ENCODE peak calls at places on chromosomes 3 and 15, in six cellular contexts. F, P, G, U, S and R are unnamed samples. For H3K9me3, the result is how much of the 10 kb centered on the place peaks cover.

GRCh38 chr3:27737091-27737490 is 15.0 kb upstream of the EOMES start:
- DNase-seq in S (no peak), G (no peak), F (no peak), U (no peak), P (no peak), R (no peak)

GRCh38 chr3:73192036-73192738 is 130.7 kb downstream of the EBLN2 start:
- DNase-seq in U (no peak), F (peak), G (peak), S (no peak), P (no peak), R (no peak)

GRCh38 chr3:58383476-58383875 is 50.2 kb downstream of the PDHB start:
- DNase-seq in U (no peak), G (no peak), P (no peak), S (no peak), F (no peak), R (no peak)

GRCh38 chr3:70911719-70912118 is 599.3 kb upstream of the MDFIC2 start:
- DNase-seq in S (no peak), F (no peak), P (no peak), G (no peak), U (no peak), R (no peak)

GRCh38 chr3:134315286-134316106 is 58.8 kb downstream of the AMOTL2 start:
- DNase-seq in F (no peak), U (no peak), S (no peak), G (peak), P (no peak), R (no peak)

GRCh38 chr3:58095471-58096145 is 87.4 kb downstream of the FLNB start:
- DNase-seq in U (no peak), P (no peak), S (no peak), F (no peak), G (no peak), R (no peak)

GRCh38 chr3:45362161-45362560 is 26.2 kb upstream of the LARS2 start:
- DNase-seq in G (no peak), P (no peak), F (no peak), S (no peak), U (no peak), R (no peak)

GRCh38 chr3:178381971-178382370 is 154.3 kb upstream of the KCNMB2 start:
- DNase-seq in P (no peak), F (no peak), U (no peak), G (no peak), S (no peak), R (no peak)

GRCh38 chr3:139491966-139492365 is 15.7 kb upstream of the RBP2 start:
- DNase-seq in P (no peak), F (no peak), S (no peak), U (no peak), G (peak), R (peak)

GRCh38 chr3:141393151-141394076 is 25.1 kb downstream of the ZBTB38 start:
- DNase-seq in G (peak), U (no peak), F (peak), P (no peak), S (no peak), R (no peak)

GRCh38 chr3:17830786-17831185 is 88.4 kb upstream of the TBC1D5 start:
- DNase-seq in P (no peak), U (no peak), S (no peak), F (no peak), G (no peak), R (no peak)

GRCh38 chr15:58441376-58442070 is 9.7 kb downstream of the LIPC start:
- DNase-seq in F (no peak), P (no peak), G (no peak), U (no peak), S (no peak), R (no peak)

GRCh38 chr3:53554559-53555511 is 60.4 kb downstream of the CACNA1D start:
- DNase-seq in G (no peak), U (no peak), F (no peak), S (no peak), P (no peak), R (no peak)

GRCh38 chr3:59998040-59998439 is 948.2 kb upstream of the CFAP20DC start:
- DNase-seq in F (no peak), U (no peak), P (no peak), G (no peak), S (no peak), R (no peak)

GRCh38 chr3:60756636-60757035 is 494.6 kb downstream of the FHIT start:
- DNase-seq in U (no peak), P (no peak), G (no peak), F (peak), S (no peak), R (no peak)

GRCh38 chr3:146532406-146532805 is 12.0 kb downstream of the PLSCR1 start:
- DNase-seq in G (no peak), S (no peak), F (no peak), P (no peak), U (no peak), R (no peak)

GRCh38 chr15:38670142-38671002 is 105.8 kb upstream of the RASGRP1 start:
- DNase-seq in S (no peak), G (no peak), U (peak), P (no peak), F (no peak), R (no peak)

GRCh38 chr3:47984089-47984759 is 32.0 kb downstream of the MAP4 start:
- DNase-seq in S (no peak), F (no peak), G (no peak), P (no peak), U (no peak), R (no peak)

GRCh38 chr3:100865442-100865841 is 127.8 kb downstream of the ABI3BP start:
- DNase-seq in P (no peak), S (no peak), G (no peak), F (no peak), U (no peak), R (no peak)

GRCh38 chr15:46266691-46267090 is 631.9 kb downstream of the SQOR start:
- DNase-seq in U (no peak), G (no peak), F (no peak), S (no peak), P (no peak), R (no peak)

GRCh38 chr15:91909574-91909973 is 56.1 kb downstream of the SLCO3A1 start:
- DNase-seq in P (no peak), U (no peak), F (no peak), G (peak), S (no peak), R (no peak)

GRCh38 chr3:49329201-49329600 is 10.7 kb downstream of the USP4 start:
- DNase-seq in U (no peak), F (no peak), G (no peak), P (no peak), S (no peak), R (no peak)

GRCh38 chr3:38059597-38059996 is 20.6 kb downstream of the DLEC1 start:
- DNase-seq in F (no peak), G (no peak), U (no peak), P (no peak), S (no peak), R (no peak)

GRCh38 chr3:129992781-129993180 is 18.3 kb downstream of the TRH start:
- DNase-seq in P (no peak), S (no peak), U (no peak), F (peak), G (peak), R (no peak)

GRCh38 chr3:194204036-194204792 is 68.3 kb downstream of the HES1 start:
- DNase-seq in G (peak), S (no peak), F (peak), P (no peak), U (no peak), R (no peak)

GRCh38 chr3:39721076-39721475 is 88.3 kb upstream of the MYRIP start:
- DNase-seq in P (no peak), G (no peak), F (no peak), S (no peak), U (no peak), R (no peak)

GRCh38 chr3:53748512-53749271 is 97.5 kb downstream of the CHDH start:
- DNase-seq in P (no peak), F (no peak), U (no peak), S (no peak), G (peak), R (no peak)

GRCh38 chr3:5058463-5058862 is 63.6 kb upstream of the ARL8B start:
- DNase-seq in U (no peak), G (no peak), P (no peak), F (no peak), S (no peak), R (peak)

GRCh38 chr15:37015476-37015875 is 84.9 kb downstream of the MEIS2 start:
- DNase-seq in G (no peak), S (no peak), F (no peak), P (no peak), U (no peak), R (no peak)

GRCh38 chr3:45507820-45508317 is 86.7 kb upstream of the LIMD1 start:
- DNase-seq in G (peak), S (no peak), U (no peak), F (peak), P (no peak), R (peak)

GRCh38 chr3:172449468-172450149 is 1.4 kb upstream of the GHSR start:
- DNase-seq in P (no peak), F (peak), S (no peak), U (no peak), G (peak), R (no peak)

GRCh38 chr3:11698326-11699082 is 54.8 kb upstream of the VGLL4 start:
- DNase-seq in P (no peak), G (no peak), S (no peak), U (no peak), F (no peak), R (no peak)

GRCh38 chr3:11705049-11705448 is 61.3 kb upstream of the VGLL4 start:
- DNase-seq in P (no peak), U (no peak), F (no peak), S (no peak), G (peak), R (no peak)

GRCh38 chr3:11703185-11703584 is 59.5 kb upstream of the VGLL4 start:
- DNase-seq in F (no peak), S (no peak), G (no peak), P (no peak), U (no peak), R (no peak)

GRCh38 chr3:11696054-11696453 is 52.3 kb upstream of the VGLL4 start:
- DNase-seq in G (no peak), U (no peak), S (no peak), F (no peak), P (no peak), R (no peak)

DNA sequence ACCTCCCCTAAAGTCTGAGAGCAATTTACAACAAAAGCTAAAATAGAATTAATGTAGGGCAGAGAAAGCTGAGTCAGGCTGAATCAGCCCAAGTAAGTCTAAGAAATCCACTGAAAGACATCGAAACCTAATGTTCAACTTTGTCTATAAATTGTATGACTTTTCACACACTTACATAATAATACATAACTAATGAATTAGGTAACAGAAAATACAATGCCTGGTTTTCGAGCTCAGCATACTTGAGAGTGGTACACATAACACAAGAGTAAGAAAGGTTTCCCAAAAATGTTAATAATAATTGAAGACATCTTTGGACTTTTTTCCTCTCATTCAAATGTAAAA is 55.3 kb upstream of the VGLL4 start:
- DNase-seq in U (no peak), F (no peak), P (no peak), S (no peak), G (no peak), R (no peak)
- H3K9me3 ChIP-seq in U (under half), F (under half), P (under half), S (under half), G (under half), R (under half)

GRCh38 chr3:116939550-116939949 is 230.0 kb downstream of the TUSC7 start:
- DNase-seq in P (no peak), G (no peak), U (no peak), F (no peak), S (no peak), R (no peak)
- H3K9me3 ChIP-seq in P (under half), G (under half), U (under half), F (under half), S (under half), R (under half)

DNA sequence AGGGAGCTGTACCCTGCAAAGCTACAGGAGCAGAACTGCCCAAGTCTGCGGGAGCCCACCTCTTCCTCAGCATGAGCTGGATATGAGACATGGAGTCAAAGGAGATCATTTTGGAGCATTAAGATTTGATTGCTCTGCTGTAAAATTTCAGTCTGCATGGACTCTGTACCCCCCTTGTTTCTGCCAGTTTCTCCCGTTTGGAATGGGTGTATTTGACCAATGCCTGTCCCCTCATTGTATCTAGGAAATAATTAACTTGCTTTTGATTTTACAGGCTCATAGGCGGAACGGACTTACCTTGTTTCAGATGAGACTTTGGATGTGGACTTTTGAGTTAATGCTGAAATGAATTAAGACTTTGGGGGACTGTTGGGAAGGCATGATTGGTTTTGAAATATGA is 18.3 kb downstream of the RNF13 start:
- DNase-seq in P (no peak), S (no peak), U (no peak), F (no peak), G (no peak), R (no peak)
- H3K9me3 ChIP-seq in P (under half), S (half or more), U (under half), F (under half), G (under half), R (under half)

GRCh38 chr15:25090073-25090733 is 135.4 kb downstream of the SNRPN start:
- DNase-seq in G (peak), S (no peak), F (no peak), P (no peak), U (no peak), R (no peak)
- H3K9me3 ChIP-seq in G (half or more), S (under half), F (under half), P (half or more), U (under half), R (under half)

GRCh38 chr15:25234831-25235230 is 204.0 kb downstream of the UBE3A start:
- DNase-seq in S (no peak), G (no peak), F (no peak), P (no peak), U (no peak), R (no peak)
- H3K9me3 ChIP-seq in S (under half), G (half or more), F (half or more), P (half or more), U (under half), R (under half)